ENCODE peak calls at places on chromosome 4, in six cellular contexts. One of them, this sample, is unnamed.

GRCh38 chr4:752196-752861 is 46.7 kb downstream of the PCGF3 start:
- DNase-seq in omental fat pad: no peak
- DNase-seq in COLO829: no peak
- DNase-seq in lower leg skin: no peak
- DNase-seq in left ventricle myocardium superior: no peak
- DNase-seq in CD4-positive, alpha-beta memory T cell: no peak
- DNase-seq in this sample: no peak

GRCh38 chr4:81040175-81040659 is 9.7 kb downstream of the BMP3 start:
- DNase-seq in omental fat pad: no peak
- DNase-seq in COLO829: peak
- DNase-seq in lower leg skin: no peak
- DNase-seq in left ventricle myocardium superior: no peak
- DNase-seq in CD4-positive, alpha-beta memory T cell: peak
- DNase-seq in this sample: no peak

GRCh38 chr4:113434247-113434587 is 327.3 kb downstream of the CAMK2D start:
- DNase-seq in omental fat pad: no peak
- DNase-seq in COLO829: no peak
- DNase-seq in lower leg skin: no peak
- DNase-seq in left ventricle myocardium superior: no peak
- DNase-seq in CD4-positive, alpha-beta memory T cell: no peak
- DNase-seq in this sample: no peak

GRCh38 chr4:173990126-173990878 is 293.2 kb downstream of the FBXO8 start:
- DNase-seq in omental fat pad: no peak
- DNase-seq in COLO829: peak
- DNase-seq in lower leg skin: no peak
- DNase-seq in left ventricle myocardium superior: no peak
- DNase-seq in CD4-positive, alpha-beta memory T cell: no peak
- DNase-seq in this sample: peak

GRCh38 chr4:4858527-4858926 is 938 bp upstream of the MSX1 start:
- DNase-seq in omental fat pad: no peak
- DNase-seq in COLO829: no peak
- DNase-seq in lower leg skin: no peak
- DNase-seq in left ventricle myocardium superior: no peak
- DNase-seq in CD4-positive, alpha-beta memory T cell: no peak
- DNase-seq in this sample: no peak

GRCh38 chr4:107050525-107051135 is 14.5 kb upstream of the DKK2 start:
- DNase-seq in omental fat pad: no peak
- DNase-seq in COLO829: no peak
- DNase-seq in lower leg skin: no peak
- DNase-seq in left ventricle myocardium superior: no peak
- DNase-seq in CD4-positive, alpha-beta memory T cell: no peak
- DNase-seq in this sample: no peak

GRCh38 chr4:84573738-84574720 is 8.9 kb upstream of the CDS1 start:
- DNase-seq in omental fat pad: no peak
- DNase-seq in COLO829: no peak
- DNase-seq in lower leg skin: no peak
- DNase-seq in left ventricle myocardium superior: no peak
- DNase-seq in CD4-positive, alpha-beta memory T cell: no peak
- DNase-seq in this sample: no peak

GRCh38 chr4:39319678-39320077 is 46.5 kb downstream of the RFC1 start:
- DNase-seq in omental fat pad: no peak
- DNase-seq in COLO829: peak
- DNase-seq in lower leg skin: no peak
- DNase-seq in left ventricle myocardium superior: no peak
- DNase-seq in CD4-positive, alpha-beta memory T cell: no peak
- DNase-seq in this sample: no peak

GRCh38 chr4:168848977-168849687 is 160.9 kb downstream of the CBR4 start:
- DNase-seq in omental fat pad: no peak
- DNase-seq in COLO829: peak
- DNase-seq in lower leg skin: no peak
- DNase-seq in left ventricle myocardium superior: no peak
- DNase-seq in CD4-positive, alpha-beta memory T cell: no peak
- DNase-seq in this sample: no peak

GRCh38 chr4:177740563-177740962 is 298.3 kb upstream of the AGA start:
- DNase-seq in omental fat pad: no peak
- DNase-seq in COLO829: no peak
- DNase-seq in lower leg skin: no peak
- DNase-seq in left ventricle myocardium superior: no peak
- DNase-seq in CD4-positive, alpha-beta memory T cell: no peak
- DNase-seq in this sample: no peak

GRCh38 chr4:141914746-141915145 is 278.4 kb downstream of the IL15 start:
- DNase-seq in omental fat pad: no peak
- DNase-seq in COLO829: no peak
- DNase-seq in lower leg skin: no peak
- DNase-seq in left ventricle myocardium superior: no peak
- DNase-seq in CD4-positive, alpha-beta memory T cell: no peak
- DNase-seq in this sample: no peak

GRCh38 chr4:8744083-8744805 is 127.4 kb downstream of the HMX1 start:
- DNase-seq in omental fat pad: no peak
- DNase-seq in COLO829: no peak
- DNase-seq in lower leg skin: peak
- DNase-seq in left ventricle myocardium superior: no peak
- DNase-seq in CD4-positive, alpha-beta memory T cell: no peak
- DNase-seq in this sample: no peak

GRCh38 chr4:94076498-94076897 is 131.2 kb upstream of the SMARCAD1 start:
- DNase-seq in omental fat pad: no peak
- DNase-seq in COLO829: no peak
- DNase-seq in lower leg skin: no peak
- DNase-seq in left ventricle myocardium superior: no peak
- DNase-seq in CD4-positive, alpha-beta memory T cell: no peak
- DNase-seq in this sample: no peak

GRCh38 chr4:123986268-123986798 is 589.7 kb downstream of the SPRY1 start:
- DNase-seq in omental fat pad: no peak
- DNase-seq in COLO829: peak
- DNase-seq in lower leg skin: no peak
- DNase-seq in left ventricle myocardium superior: peak
- DNase-seq in CD4-positive, alpha-beta memory T cell: no peak
- DNase-seq in this sample: peak

GRCh38 chr4:143294310-143294709 is 42.4 kb upstream of the GAB1 start:
- DNase-seq in omental fat pad: no peak
- DNase-seq in COLO829: no peak
- DNase-seq in lower leg skin: no peak
- DNase-seq in left ventricle myocardium superior: peak
- DNase-seq in CD4-positive, alpha-beta memory T cell: no peak
- DNase-seq in this sample: peak

GRCh38 chr4:60817609-60818008 is 382.5 kb upstream of the ADGRL3 start:
- DNase-seq in omental fat pad: no peak
- DNase-seq in COLO829: no peak
- DNase-seq in lower leg skin: no peak
- DNase-seq in left ventricle myocardium superior: no peak
- DNase-seq in CD4-positive, alpha-beta memory T cell: no peak
- DNase-seq in this sample: no peak

GRCh38 chr4:93199492-93199891 is 629.1 kb upstream of the ATOH1 start:
- DNase-seq in omental fat pad: no peak
- DNase-seq in COLO829: peak
- DNase-seq in lower leg skin: no peak
- DNase-seq in left ventricle myocardium superior: no peak
- DNase-seq in CD4-positive, alpha-beta memory T cell: no peak
- DNase-seq in this sample: no peak

GRCh38 chr4:122481766-122482405 is 25.4 kb upstream of the IL2 start:
- DNase-seq in omental fat pad: no peak
- DNase-seq in COLO829: no peak
- DNase-seq in lower leg skin: no peak
- DNase-seq in left ventricle myocardium superior: no peak
- DNase-seq in CD4-positive, alpha-beta memory T cell: no peak
- DNase-seq in this sample: no peak

GRCh38 chr4:8463811-8464210 is 23.2 kb downstream of the TRMT44 start:
- DNase-seq in omental fat pad: no peak
- DNase-seq in COLO829: no peak
- DNase-seq in lower leg skin: no peak
- DNase-seq in left ventricle myocardium superior: no peak
- DNase-seq in CD4-positive, alpha-beta memory T cell: no peak
- DNase-seq in this sample: no peak

GRCh38 chr4:130468340-130468739 is 1372.4 kb downstream of the C4orf33 start:
- DNase-seq in omental fat pad: no peak
- DNase-seq in COLO829: no peak
- DNase-seq in lower leg skin: no peak
- DNase-seq in left ventricle myocardium superior: no peak
- DNase-seq in CD4-positive, alpha-beta memory T cell: no peak
- DNase-seq in this sample: no peak

GRCh38 chr4:38313175-38313574 is 350.8 kb upstream of the KLF3 start:
- DNase-seq in omental fat pad: no peak
- DNase-seq in COLO829: no peak
- DNase-seq in lower leg skin: no peak
- DNase-seq in left ventricle myocardium superior: no peak
- DNase-seq in CD4-positive, alpha-beta memory T cell: no peak
- DNase-seq in this sample: no peak

GRCh38 chr4:181659202-181659601 is 584.0 kb upstream of the TENM3 start:
- DNase-seq in omental fat pad: no peak
- DNase-seq in COLO829: no peak
- DNase-seq in lower leg skin: no peak
- DNase-seq in left ventricle myocardium superior: no peak
- DNase-seq in CD4-positive, alpha-beta memory T cell: no peak
- DNase-seq in this sample: no peak

GRCh38 chr4:38667005-38667771 is 3.2 kb downstream of the KLF3 start:
- DNase-seq in omental fat pad: no peak
- DNase-seq in COLO829: peak
- DNase-seq in lower leg skin: peak
- DNase-seq in left ventricle myocardium superior: peak
- DNase-seq in CD4-positive, alpha-beta memory T cell: peak
- DNase-seq in this sample: peak

GRCh38 chr4:31548823-31549222 is 828.7 kb downstream of the PCDH7 start:
- DNase-seq in omental fat pad: no peak
- DNase-seq in COLO829: no peak
- DNase-seq in lower leg skin: no peak
- DNase-seq in left ventricle myocardium superior: no peak
- DNase-seq in CD4-positive, alpha-beta memory T cell: no peak
- DNase-seq in this sample: no peak